ENCODE peak calls at places on chromosomes 13 and 19, in eight cellular contexts. One of them, this sample, is unnamed.

GRCh38 chr13:46596501-46596900 is 43.5 kb downstream of the LRCH1 start:
- DNase-seq in fibroblast of lung: no peak
- DNase-seq in SK-N-SH: no peak
- DNase-seq in MM.1S: no peak
- DNase-seq in H1: no peak
- DNase-seq in endothelial cell of umbilical vein: no peak
- DNase-seq in PC-3: no peak
- DNase-seq in neural progenitor cell: no peak
- DNase-seq in this sample: no peak

GRCh38 chr13:108609353-108609752 is 20.1 kb upstream of the MYO16 start:
- DNase-seq in fibroblast of lung: peak; percentile 2
- DNase-seq in SK-N-SH: peak; percentile 33
- DNase-seq in MM.1S: peak; percentile 24
- DNase-seq in H1: no peak
- DNase-seq in endothelial cell of umbilical vein: no peak
- DNase-seq in PC-3: peak; percentile 57
- DNase-seq in neural progenitor cell: peak; percentile 27
- DNase-seq in this sample: peak; percentile 4

GRCh38 chr13:83414393-83414792 is 467.9 kb downstream of the SLITRK1 start:
- DNase-seq in fibroblast of lung: peak; percentile 2
- DNase-seq in SK-N-SH: no peak
- DNase-seq in MM.1S: no peak
- DNase-seq in H1: no peak
- DNase-seq in endothelial cell of umbilical vein: no peak
- DNase-seq in PC-3: no peak
- DNase-seq in neural progenitor cell: no peak
- DNase-seq in this sample: no peak

GRCh38 chr13:80173224-80173623 is 167.7 kb downstream of the SPRY2 start:
- DNase-seq in fibroblast of lung: no peak
- DNase-seq in SK-N-SH: no peak
- DNase-seq in MM.1S: no peak
- DNase-seq in H1: no peak
- DNase-seq in endothelial cell of umbilical vein: no peak
- DNase-seq in PC-3: no peak
- DNase-seq in neural progenitor cell: no peak
- DNase-seq in this sample: no peak

GRCh38 chr19:5048727-5049553 is 80.0 kb downstream of the KDM4B start:
- DNase-seq in fibroblast of lung: peak; percentile 84
- DNase-seq in SK-N-SH: peak; percentile 67
- DNase-seq in MM.1S: no peak
- DNase-seq in H1: no peak
- DNase-seq in endothelial cell of umbilical vein: peak; percentile 61
- DNase-seq in PC-3: peak; percentile 68
- DNase-seq in neural progenitor cell: no peak
- DNase-seq in this sample: peak; percentile 76

GRCh38 chr19:44600466-44600865 is 12.9 kb upstream of the IGSF23 start:
- DNase-seq in fibroblast of lung: no peak
- DNase-seq in SK-N-SH: no peak
- DNase-seq in MM.1S: no peak
- DNase-seq in H1: no peak
- DNase-seq in endothelial cell of umbilical vein: no peak
- DNase-seq in PC-3: no peak
- DNase-seq in neural progenitor cell: no peak
- DNase-seq in this sample: no peak

GRCh38 chr13:37627428-37627827 is 28.9 kb upstream of the POSTN start:
- DNase-seq in fibroblast of lung: no peak
- DNase-seq in SK-N-SH: no peak
- DNase-seq in MM.1S: no peak
- DNase-seq in H1: no peak
- DNase-seq in endothelial cell of umbilical vein: no peak
- DNase-seq in PC-3: no peak
- DNase-seq in neural progenitor cell: no peak
- DNase-seq in this sample: no peak

GRCh38 chr19:14516746-14517438 is 1.3 kb downstream of the DNAJB1 start:
- DNase-seq in fibroblast of lung: no peak
- DNase-seq in SK-N-SH: no peak
- DNase-seq in MM.1S: no peak
- DNase-seq in H1: no peak
- DNase-seq in endothelial cell of umbilical vein: peak; percentile 21
- DNase-seq in PC-3: no peak
- DNase-seq in neural progenitor cell: no peak
- DNase-seq in this sample: no peak

GRCh38 chr13:107824636-107825035 is 390.7 kb downstream of the LIG4 start:
- DNase-seq in fibroblast of lung: no peak
- DNase-seq in SK-N-SH: no peak
- DNase-seq in MM.1S: no peak
- DNase-seq in H1: no peak
- DNase-seq in endothelial cell of umbilical vein: no peak
- DNase-seq in PC-3: no peak
- DNase-seq in neural progenitor cell: no peak
- DNase-seq in this sample: no peak

GRCh38 chr19:49672131-49672919 is 4.7 kb upstream of the PRMT1 start:
- DNase-seq in fibroblast of lung: peak; percentile 52
- DNase-seq in SK-N-SH: peak; percentile 92
- DNase-seq in MM.1S: peak; percentile 80
- DNase-seq in H1: peak; percentile 74
- DNase-seq in endothelial cell of umbilical vein: peak; percentile 81
- DNase-seq in PC-3: peak; percentile 82
- DNase-seq in neural progenitor cell: peak; percentile 92
- DNase-seq in this sample: peak; percentile 31

GRCh38 chr13:21069561-21070004 is 8.2 kb upstream of the LATS2 start:
- DNase-seq in fibroblast of lung: peak; percentile 97
- DNase-seq in SK-N-SH: no peak
- DNase-seq in MM.1S: no peak
- DNase-seq in H1: no peak
- DNase-seq in endothelial cell of umbilical vein: no peak
- DNase-seq in PC-3: peak; percentile 94
- DNase-seq in neural progenitor cell: no peak
- DNase-seq in this sample: peak; percentile 97

GRCh38 chr19:35123573-35123972 is 8.0 kb downstream of the FXYD3 start:
- DNase-seq in fibroblast of lung: no peak
- DNase-seq in SK-N-SH: no peak
- DNase-seq in MM.1S: no peak
- DNase-seq in H1: no peak
- DNase-seq in endothelial cell of umbilical vein: no peak
- DNase-seq in PC-3: peak; percentile 81
- DNase-seq in neural progenitor cell: no peak
- DNase-seq in this sample: no peak
- H3K4me1 ChIP-seq in fibroblast of lung: peaks cover 13% of the 10 kb centered on the region
- H3K4me1 ChIP-seq in SK-N-SH: no peaks in the 10 kb centered on the region
- H3K4me1 ChIP-seq in MM.1S: peaks cover 7% of the 10 kb centered on the region
- H3K4me1 ChIP-seq in H1: peaks cover 4% of the 10 kb centered on the region
- H3K4me1 ChIP-seq in endothelial cell of umbilical vein: peaks cover 3% of the 10 kb centered on the region
- H3K4me1 ChIP-seq in PC-3: peaks cover 53% of the 10 kb centered on the region
- H3K4me1 ChIP-seq in neural progenitor cell: peaks cover 15% of the 10 kb centered on the region
- H3K4me1 ChIP-seq in this sample: peaks cover 15% of the 10 kb centered on the region

GRCh38 chr19:2762783-2763496 is 20.1 kb downstream of the SGTA start:
- DNase-seq in fibroblast of lung: no peak
- DNase-seq in SK-N-SH: no peak
- DNase-seq in MM.1S: no peak
- DNase-seq in H1: no peak
- DNase-seq in endothelial cell of umbilical vein: no peak
- DNase-seq in PC-3: no peak
- DNase-seq in neural progenitor cell: no peak
- DNase-seq in this sample: no peak
- H4K20me1 ChIP-seq in fibroblast of lung: no peaks in the 10 kb centered on the region
- H4K20me1 ChIP-seq in SK-N-SH: no peaks in the 10 kb centered on the region
- H4K20me1 ChIP-seq in MM.1S: no peaks in the 10 kb centered on the region
- H4K20me1 ChIP-seq in H1: peaks cover 10% of the 10 kb centered on the region
- H4K20me1 ChIP-seq in endothelial cell of umbilical vein: no peaks in the 10 kb centered on the region
- H4K20me1 ChIP-seq in PC-3: no peaks in the 10 kb centered on the region
- H4K20me1 ChIP-seq in neural progenitor cell: peaks cover 7% of the 10 kb centered on the region
- H4K20me1 ChIP-seq in this sample: peaks cover 13% of the 10 kb centered on the region

GRCh38 chr19:8305798-8306197 is 2.4 kb downstream of the CD320 start:
- DNase-seq in fibroblast of lung: no peak
- DNase-seq in SK-N-SH: no peak
- DNase-seq in MM.1S: no peak
- DNase-seq in H1: no peak
- DNase-seq in endothelial cell of umbilical vein: no peak
- DNase-seq in PC-3: no peak
- DNase-seq in neural progenitor cell: no peak
- DNase-seq in this sample: no peak
- H3K9ac ChIP-seq in fibroblast of lung: no peak overlapping the region
- H3K9ac ChIP-seq in SK-N-SH: no peak overlapping the region
- H3K9ac ChIP-seq in MM.1S: no peak overlapping the region
- H3K9ac ChIP-seq in H1: no peak overlapping the region
- H3K9ac ChIP-seq in endothelial cell of umbilical vein: no peak overlapping the region
- H3K9ac ChIP-seq in PC-3: no peak overlapping the region
- H3K9ac ChIP-seq in neural progenitor cell: no peak overlapping the region
- H3K9ac ChIP-seq in this sample: no peak overlapping the region

DNA sequence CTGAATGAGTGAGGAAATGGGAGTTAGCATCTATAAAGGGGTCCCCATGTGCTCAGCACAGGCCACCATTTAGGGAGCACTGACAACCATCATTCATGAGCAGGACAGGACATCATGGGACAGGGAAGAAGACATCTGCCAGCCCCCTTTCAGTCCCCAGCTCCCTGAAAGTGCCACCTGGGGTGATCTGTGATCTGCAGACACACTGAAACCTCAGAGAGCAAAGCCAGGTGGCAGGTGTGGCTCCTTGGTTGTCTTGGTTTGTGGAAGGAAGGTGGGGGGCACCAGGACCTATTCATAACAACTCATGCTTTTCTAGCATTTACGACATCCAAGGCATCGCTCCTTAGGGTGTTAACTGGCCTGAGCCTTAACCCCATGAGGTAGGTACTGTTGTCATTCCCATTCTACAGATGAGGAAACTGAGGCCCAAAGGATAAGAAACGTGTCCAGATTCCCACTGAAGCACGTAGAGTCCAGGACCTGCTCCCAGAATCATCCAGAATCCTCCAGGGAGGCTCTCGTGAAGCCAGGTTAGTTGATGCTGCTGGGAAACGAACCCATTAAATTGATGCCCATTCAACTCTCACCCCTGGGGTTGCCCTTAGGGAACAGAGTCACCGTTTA is 5.8 kb downstream of the KDELR1 start:
- DNase-seq in fibroblast of lung: no peak
- DNase-seq in SK-N-SH: no peak
- DNase-seq in MM.1S: peak; percentile 95
- DNase-seq in H1: no peak
- DNase-seq in endothelial cell of umbilical vein: no peak
- DNase-seq in PC-3: no peak
- DNase-seq in neural progenitor cell: no peak
- DNase-seq in this sample: no peak
- H3K4me1 ChIP-seq in fibroblast of lung: no peaks in the 10 kb centered on the region
- H3K4me1 ChIP-seq in SK-N-SH: no peaks in the 10 kb centered on the region
- H3K4me1 ChIP-seq in MM.1S: peaks cover 59% of the 10 kb centered on the region
- H3K4me1 ChIP-seq in H1: no peaks in the 10 kb centered on the region
- H3K4me1 ChIP-seq in endothelial cell of umbilical vein: peaks cover 3% of the 10 kb centered on the region
- H3K4me1 ChIP-seq in PC-3: no peaks in the 10 kb centered on the region
- H3K4me1 ChIP-seq in neural progenitor cell: no peaks in the 10 kb centered on the region
- H3K4me1 ChIP-seq in this sample: peaks cover 5% of the 10 kb centered on the region

GRCh38 chr19:1985588-1986356 is 29.7 kb downstream of the BTBD2 start:
- DNase-seq in fibroblast of lung: no peak
- DNase-seq in SK-N-SH: no peak
- DNase-seq in MM.1S: no peak
- DNase-seq in H1: no peak
- DNase-seq in endothelial cell of umbilical vein: no peak
- DNase-seq in PC-3: no peak
- DNase-seq in neural progenitor cell: no peak
- DNase-seq in this sample: no peak

GRCh38 chr19:1990230-1991017 is 25.1 kb downstream of the BTBD2 start:
- DNase-seq in fibroblast of lung: no peak
- DNase-seq in SK-N-SH: no peak
- DNase-seq in MM.1S: no peak
- DNase-seq in H1: no peak
- DNase-seq in endothelial cell of umbilical vein: no peak
- DNase-seq in PC-3: no peak
- DNase-seq in neural progenitor cell: no peak
- DNase-seq in this sample: no peak

GRCh38 chr19:1986357-1987162 is 29.0 kb downstream of the BTBD2 start:
- DNase-seq in fibroblast of lung: no peak
- DNase-seq in SK-N-SH: no peak
- DNase-seq in MM.1S: no peak
- DNase-seq in H1: no peak
- DNase-seq in endothelial cell of umbilical vein: no peak
- DNase-seq in PC-3: no peak
- DNase-seq in neural progenitor cell: no peak
- DNase-seq in this sample: no peak

GRCh38 chr19:1989513-1990229 is 25.8 kb downstream of the BTBD2 start:
- DNase-seq in fibroblast of lung: no peak
- DNase-seq in SK-N-SH: no peak
- DNase-seq in MM.1S: no peak
- DNase-seq in H1: no peak
- DNase-seq in endothelial cell of umbilical vein: no peak
- DNase-seq in PC-3: no peak
- DNase-seq in neural progenitor cell: no peak
- DNase-seq in this sample: no peak

GRCh38 chr19:1987197-1988187 is 28.0 kb downstream of the BTBD2 start:
- DNase-seq in fibroblast of lung: no peak
- DNase-seq in SK-N-SH: no peak
- DNase-seq in MM.1S: no peak
- DNase-seq in H1: no peak
- DNase-seq in endothelial cell of umbilical vein: no peak
- DNase-seq in PC-3: no peak
- DNase-seq in neural progenitor cell: no peak
- DNase-seq in this sample: no peak
- H4K20me1 ChIP-seq in fibroblast of lung: no peaks in the 10 kb centered on the region
- H4K20me1 ChIP-seq in SK-N-SH: peaks cover 6% of the 10 kb centered on the region
- H4K20me1 ChIP-seq in MM.1S: no peaks in the 10 kb centered on the region
- H4K20me1 ChIP-seq in H1: peaks cover 21% of the 10 kb centered on the region
- H4K20me1 ChIP-seq in endothelial cell of umbilical vein: no peaks in the 10 kb centered on the region
- H4K20me1 ChIP-seq in PC-3: no peaks in the 10 kb centered on the region
- H4K20me1 ChIP-seq in neural progenitor cell: peaks cover 16% of the 10 kb centered on the region
- H4K20me1 ChIP-seq in this sample: peaks cover 10% of the 10 kb centered on the region

This sample was measured in astrocyte.